ENCODE peak calls at places on chromosome 13, in eight cellular contexts. One of them, this sample, is unnamed.

GRCh38 chr13:64069892-64070291 is 2654.2 kb upstream of the PCDH20 start:
- DNase-seq in esophagus squamous epithelium: no peak
- DNase-seq in cardiac muscle cell: no peak
- DNase-seq in mesothelial cell of epicardium: no peak
- DNase-seq in GM23338: no peak
- DNase-seq in keratinocyte: no peak
- DNase-seq in fibroblast of pulmonary artery: no peak
- DNase-seq in right lobe of liver: no peak
- DNase-seq in this sample: no peak

GRCh38 chr13:25085125-25085742 is 10.7 kb upstream of the PABPC3 start:
- DNase-seq in esophagus squamous epithelium: no peak
- DNase-seq in cardiac muscle cell: peak
- DNase-seq in mesothelial cell of epicardium: no peak
- DNase-seq in GM23338: peak
- DNase-seq in keratinocyte: no peak
- DNase-seq in fibroblast of pulmonary artery: peak
- DNase-seq in right lobe of liver: no peak
- DNase-seq in this sample: no peak

GRCh38 chr13:38394777-38395504 is 45.3 kb downstream of the UFM1 start:
- DNase-seq in esophagus squamous epithelium: no peak
- DNase-seq in cardiac muscle cell: no peak
- DNase-seq in mesothelial cell of epicardium: no peak
- DNase-seq in GM23338: no peak
- DNase-seq in keratinocyte: no peak
- DNase-seq in fibroblast of pulmonary artery: no peak
- DNase-seq in right lobe of liver: no peak
- DNase-seq in this sample: no peak

GRCh38 chr13:71722206-71722605 is 144.8 kb downstream of the DACH1 start:
- DNase-seq in esophagus squamous epithelium: no peak
- DNase-seq in cardiac muscle cell: no peak
- DNase-seq in mesothelial cell of epicardium: no peak
- DNase-seq in GM23338: no peak
- DNase-seq in keratinocyte: no peak
- DNase-seq in fibroblast of pulmonary artery: peak
- DNase-seq in right lobe of liver: no peak
- DNase-seq in this sample: no peak

GRCh38 chr13:22757530-22758120 is 423.2 kb upstream of the SGCG start:
- DNase-seq in esophagus squamous epithelium: no peak
- DNase-seq in cardiac muscle cell: peak
- DNase-seq in mesothelial cell of epicardium: no peak
- DNase-seq in GM23338: peak
- DNase-seq in keratinocyte: no peak
- DNase-seq in fibroblast of pulmonary artery: peak
- DNase-seq in right lobe of liver: no peak
- DNase-seq in this sample: no peak

GRCh38 chr13:57633141-57633949 is 1.8 kb downstream of the PCDH17 start:
- DNase-seq in esophagus squamous epithelium: no peak
- DNase-seq in cardiac muscle cell: peak
- DNase-seq in mesothelial cell of epicardium: peak
- DNase-seq in GM23338: peak
- DNase-seq in keratinocyte: no peak
- DNase-seq in fibroblast of pulmonary artery: peak
- DNase-seq in right lobe of liver: peak
- DNase-seq in this sample: peak

GRCh38 chr13:51453308-51453958 is 597 bp upstream of the INTS6 start:
- DNase-seq in esophagus squamous epithelium: peak
- DNase-seq in cardiac muscle cell: no peak
- DNase-seq in mesothelial cell of epicardium: peak
- DNase-seq in GM23338: peak
- DNase-seq in keratinocyte: no peak
- DNase-seq in fibroblast of pulmonary artery: no peak
- DNase-seq in right lobe of liver: no peak
- DNase-seq in this sample: no peak

GRCh38 chr13:31638577-31638976 is 100.7 kb upstream of the RXFP2 start:
- DNase-seq in esophagus squamous epithelium: no peak
- DNase-seq in cardiac muscle cell: peak
- DNase-seq in mesothelial cell of epicardium: no peak
- DNase-seq in GM23338: no peak
- DNase-seq in keratinocyte: no peak
- DNase-seq in fibroblast of pulmonary artery: peak
- DNase-seq in right lobe of liver: no peak
- DNase-seq in this sample: no peak

GRCh38 chr13:71798723-71799122 is 68.3 kb downstream of the DACH1 start:
- DNase-seq in esophagus squamous epithelium: no peak
- DNase-seq in cardiac muscle cell: no peak
- DNase-seq in mesothelial cell of epicardium: no peak
- DNase-seq in GM23338: no peak
- DNase-seq in keratinocyte: no peak
- DNase-seq in fibroblast of pulmonary artery: no peak
- DNase-seq in right lobe of liver: no peak
- DNase-seq in this sample: no peak

GRCh38 chr13:48645845-48646244 is 7.9 kb upstream of the CYSLTR2 start:
- DNase-seq in esophagus squamous epithelium: no peak
- DNase-seq in cardiac muscle cell: no peak
- DNase-seq in mesothelial cell of epicardium: no peak
- DNase-seq in GM23338: no peak
- DNase-seq in keratinocyte: no peak
- DNase-seq in fibroblast of pulmonary artery: no peak
- DNase-seq in right lobe of liver: no peak
- DNase-seq in this sample: no peak

GRCh38 chr13:21689097-21689496 is 18.2 kb downstream of the FGF9 start:
- DNase-seq in esophagus squamous epithelium: no peak
- DNase-seq in cardiac muscle cell: no peak
- DNase-seq in mesothelial cell of epicardium: no peak
- DNase-seq in GM23338: no peak
- DNase-seq in keratinocyte: no peak
- DNase-seq in fibroblast of pulmonary artery: no peak
- DNase-seq in right lobe of liver: no peak
- DNase-seq in this sample: no peak

GRCh38 chr13:25945596-25945995 is 106.2 kb downstream of the SHISA2 start:
- DNase-seq in esophagus squamous epithelium: no peak
- DNase-seq in cardiac muscle cell: peak
- DNase-seq in mesothelial cell of epicardium: no peak
- DNase-seq in GM23338: no peak
- DNase-seq in keratinocyte: no peak
- DNase-seq in fibroblast of pulmonary artery: peak
- DNase-seq in right lobe of liver: no peak
- DNase-seq in this sample: no peak

GRCh38 chr13:45119469-45119989 is 781 bp upstream of the GTF2F2 start:
- DNase-seq in esophagus squamous epithelium: no peak
- DNase-seq in cardiac muscle cell: peak
- DNase-seq in mesothelial cell of epicardium: no peak
- DNase-seq in GM23338: no peak
- DNase-seq in keratinocyte: no peak
- DNase-seq in fibroblast of pulmonary artery: peak
- DNase-seq in right lobe of liver: no peak
- DNase-seq in this sample: no peak

GRCh38 chr13:41512441-41512840 is 55.1 kb downstream of the RGCC start:
- DNase-seq in esophagus squamous epithelium: no peak
- DNase-seq in cardiac muscle cell: no peak
- DNase-seq in mesothelial cell of epicardium: no peak
- DNase-seq in GM23338: peak
- DNase-seq in keratinocyte: no peak
- DNase-seq in fibroblast of pulmonary artery: no peak
- DNase-seq in right lobe of liver: no peak
- DNase-seq in this sample: no peak

GRCh38 chr13:75318138-75318833 is 163.7 kb downstream of the TBC1D4 start:
- DNase-seq in esophagus squamous epithelium: no peak
- DNase-seq in cardiac muscle cell: no peak
- DNase-seq in mesothelial cell of epicardium: no peak
- DNase-seq in GM23338: no peak
- DNase-seq in keratinocyte: no peak
- DNase-seq in fibroblast of pulmonary artery: no peak
- DNase-seq in right lobe of liver: no peak
- DNase-seq in this sample: no peak

GRCh38 chr13:114065926-114066774 is 66.3 kb downstream of the RASA3 start:
- DNase-seq in esophagus squamous epithelium: no peak
- DNase-seq in cardiac muscle cell: no peak
- DNase-seq in mesothelial cell of epicardium: no peak
- DNase-seq in GM23338: no peak
- DNase-seq in keratinocyte: no peak
- DNase-seq in fibroblast of pulmonary artery: no peak
- DNase-seq in right lobe of liver: peak
- DNase-seq in this sample: no peak

GRCh38 chr13:67278230-67278629 is 48.1 kb upstream of the PCDH9 start:
- DNase-seq in esophagus squamous epithelium: no peak
- DNase-seq in cardiac muscle cell: peak
- DNase-seq in mesothelial cell of epicardium: no peak
- DNase-seq in GM23338: no peak
- DNase-seq in keratinocyte: no peak
- DNase-seq in fibroblast of pulmonary artery: peak
- DNase-seq in right lobe of liver: no peak
- DNase-seq in this sample: no peak

GRCh38 chr13:106361621-106362020 is 173.8 kb downstream of the EFNB2 start:
- DNase-seq in esophagus squamous epithelium: no peak
- DNase-seq in cardiac muscle cell: peak
- DNase-seq in mesothelial cell of epicardium: no peak
- DNase-seq in GM23338: no peak
- DNase-seq in keratinocyte: no peak
- DNase-seq in fibroblast of pulmonary artery: no peak
- DNase-seq in right lobe of liver: no peak
- DNase-seq in this sample: no peak

GRCh38 chr13:77784531-77784930 is 87.0 kb downstream of the SLAIN1 start:
- DNase-seq in esophagus squamous epithelium: no peak
- DNase-seq in cardiac muscle cell: no peak
- DNase-seq in mesothelial cell of epicardium: no peak
- DNase-seq in GM23338: peak
- DNase-seq in keratinocyte: no peak
- DNase-seq in fibroblast of pulmonary artery: no peak
- DNase-seq in right lobe of liver: no peak
- DNase-seq in this sample: no peak

GRCh38 chr13:49904729-49905456 is 31.2 kb downstream of the SPRYD7 start:
- DNase-seq in esophagus squamous epithelium: no peak
- DNase-seq in cardiac muscle cell: no peak
- DNase-seq in mesothelial cell of epicardium: no peak
- DNase-seq in GM23338: no peak
- DNase-seq in keratinocyte: no peak
- DNase-seq in fibroblast of pulmonary artery: no peak
- DNase-seq in right lobe of liver: no peak
- DNase-seq in this sample: no peak

GRCh38 chr13:49908637-49909036 is 27.5 kb downstream of the SPRYD7 start:
- DNase-seq in esophagus squamous epithelium: no peak
- DNase-seq in cardiac muscle cell: no peak
- DNase-seq in mesothelial cell of epicardium: no peak
- DNase-seq in GM23338: peak
- DNase-seq in keratinocyte: no peak
- DNase-seq in fibroblast of pulmonary artery: no peak
- DNase-seq in right lobe of liver: no peak
- DNase-seq in this sample: no peak
- TF ChIP-seq CTCF in esophagus squamous epithelium: no peak
- TF ChIP-seq CTCF in cardiac muscle cell: no peak
- TF ChIP-seq CTCF in mesothelial cell of epicardium: no peak
- TF ChIP-seq CTCF in GM23338: peak
- TF ChIP-seq CTCF in keratinocyte: no peak
- TF ChIP-seq CTCF in fibroblast of pulmonary artery: no peak
- TF ChIP-seq CTCF in right lobe of liver: no peak
- TF ChIP-seq CTCF in this sample: no peak

DNA sequence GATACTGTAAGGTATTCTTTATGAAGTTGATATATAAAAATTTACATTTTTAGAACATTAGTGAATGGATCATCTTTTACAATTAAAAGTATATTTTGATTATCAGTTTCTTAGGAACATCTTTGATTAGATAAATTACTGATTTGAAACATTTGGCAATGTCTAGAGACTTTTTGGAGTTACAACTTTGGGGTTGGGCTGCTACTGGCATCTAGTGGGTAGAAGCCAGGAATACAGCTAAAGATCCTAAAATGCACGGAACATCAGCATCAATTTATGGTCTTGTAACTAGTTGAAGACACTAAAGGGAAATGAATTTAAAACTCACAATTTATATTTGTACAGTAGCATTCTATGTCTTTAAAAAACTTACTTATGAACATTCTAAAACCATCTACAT is 19.9 kb downstream of the POMP start:
- DNase-seq in esophagus squamous epithelium: no peak
- DNase-seq in cardiac muscle cell: no peak
- DNase-seq in mesothelial cell of epicardium: no peak
- DNase-seq in GM23338: peak
- DNase-seq in keratinocyte: no peak
- DNase-seq in fibroblast of pulmonary artery: peak
- DNase-seq in right lobe of liver: no peak
- DNase-seq in this sample: no peak
- TF ChIP-seq CTCF in esophagus squamous epithelium: no peak
- TF ChIP-seq CTCF in cardiac muscle cell: no peak
- TF ChIP-seq CTCF in mesothelial cell of epicardium: no peak
- TF ChIP-seq CTCF in GM23338: peak
- TF ChIP-seq CTCF in keratinocyte: no peak
- TF ChIP-seq CTCF in fibroblast of pulmonary artery: peak
- TF ChIP-seq CTCF in right lobe of liver: no peak
- TF ChIP-seq CTCF in this sample: no peak

GRCh38 chr13:112893570-112894422 is 75.2 kb upstream of the MCF2L start:
- DNase-seq in esophagus squamous epithelium: no peak
- DNase-seq in cardiac muscle cell: peak
- DNase-seq in mesothelial cell of epicardium: no peak
- DNase-seq in GM23338: peak
- DNase-seq in keratinocyte: no peak
- DNase-seq in fibroblast of pulmonary artery: peak
- DNase-seq in right lobe of liver: peak
- DNase-seq in this sample: no peak

GRCh38 chr13:112894673-112895481 is 74.1 kb upstream of the MCF2L start:
- DNase-seq in esophagus squamous epithelium: no peak
- DNase-seq in cardiac muscle cell: no peak
- DNase-seq in mesothelial cell of epicardium: no peak
- DNase-seq in GM23338: peak
- DNase-seq in keratinocyte: no peak
- DNase-seq in fibroblast of pulmonary artery: no peak
- DNase-seq in right lobe of liver: peak
- DNase-seq in this sample: no peak

GRCh38 chr13:112892759-112893569 is 76.0 kb upstream of the MCF2L start:
- DNase-seq in esophagus squamous epithelium: no peak
- DNase-seq in cardiac muscle cell: no peak
- DNase-seq in mesothelial cell of epicardium: no peak
- DNase-seq in GM23338: no peak
- DNase-seq in keratinocyte: no peak
- DNase-seq in fibroblast of pulmonary artery: no peak
- DNase-seq in right lobe of liver: peak
- DNase-seq in this sample: no peak

GRCh38 chr13:112895521-112896465 is 73.2 kb upstream of the MCF2L start:
- DNase-seq in esophagus squamous epithelium: no peak
- DNase-seq in cardiac muscle cell: no peak
- DNase-seq in mesothelial cell of epicardium: no peak
- DNase-seq in GM23338: no peak
- DNase-seq in keratinocyte: no peak
- DNase-seq in fibroblast of pulmonary artery: no peak
- DNase-seq in right lobe of liver: peak
- DNase-seq in this sample: no peak

DNA sequence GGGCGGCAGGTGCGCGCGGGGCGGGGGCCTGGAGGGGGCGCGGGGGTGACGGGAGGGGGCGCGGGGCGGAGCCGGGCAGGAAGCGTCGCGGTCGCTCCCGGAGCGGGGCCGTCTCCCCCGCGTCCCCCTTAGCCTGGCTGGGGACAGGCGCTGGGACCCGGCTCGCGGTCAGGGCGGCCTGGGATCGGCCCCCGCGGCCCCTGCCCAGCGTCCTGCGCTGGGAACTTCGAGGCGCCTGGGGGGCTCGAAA is 74.7 kb upstream of the MCF2L start:
- DNase-seq in esophagus squamous epithelium: no peak
- DNase-seq in cardiac muscle cell: no peak
- DNase-seq in mesothelial cell of epicardium: no peak
- DNase-seq in GM23338: no peak
- DNase-seq in keratinocyte: no peak
- DNase-seq in fibroblast of pulmonary artery: no peak
- DNase-seq in right lobe of liver: no peak
- DNase-seq in this sample: no peak
- TF ChIP-seq CTCF in esophagus squamous epithelium: no peak
- TF ChIP-seq CTCF in cardiac muscle cell: no peak
- TF ChIP-seq CTCF in mesothelial cell of epicardium: no peak
- TF ChIP-seq CTCF in GM23338: no peak
- TF ChIP-seq CTCF in keratinocyte: no peak
- TF ChIP-seq CTCF in fibroblast of pulmonary artery: no peak
- TF ChIP-seq CTCF in right lobe of liver: no peak
- TF ChIP-seq CTCF in this sample: no peak

GRCh38 chr13:23876265-23876664 is 12.9 kb downstream of the MIPEP start:
- DNase-seq in esophagus squamous epithelium: no peak
- DNase-seq in cardiac muscle cell: peak
- DNase-seq in mesothelial cell of epicardium: no peak
- DNase-seq in GM23338: peak
- DNase-seq in keratinocyte: no peak
- DNase-seq in fibroblast of pulmonary artery: peak
- DNase-seq in right lobe of liver: no peak
- DNase-seq in this sample: no peak
- TF ChIP-seq CTCF in esophagus squamous epithelium: peak
- TF ChIP-seq CTCF in cardiac muscle cell: peak
- TF ChIP-seq CTCF in mesothelial cell of epicardium: no peak
- TF ChIP-seq CTCF in GM23338: peak
- TF ChIP-seq CTCF in keratinocyte: peak
- TF ChIP-seq CTCF in fibroblast of pulmonary artery: peak
- TF ChIP-seq CTCF in right lobe of liver: peak
- TF ChIP-seq CTCF in this sample: peak

This sample was measured in ascending aorta.